ENCODE peak calls at places on chromosomes 3 and 15, in ten cellular contexts. One of them, this sample, is unnamed.

GRCh38 chr3:151630035-151630434 is 103.7 kb upstream of the AADACL2 start:
- DNase-seq in choroid plexus epithelial cell: peak; percentile 35
- DNase-seq in B cell: no peak
- DNase-seq in activated CD8-positive, alpha-beta T cell treated with anti-CD3 and anti-CD28 coated beads for 36 hours: no peak
- DNase-seq in uterus: no peak
- DNase-seq in upper lobe of left lung: no peak
- DNase-seq in IMR-90: no peak
- DNase-seq in endodermal cell: no peak
- DNase-seq in fibroblast of pulmonary artery: no peak
- DNase-seq in nephron progenitor cell: no peak
- DNase-seq in this sample: no peak

GRCh38 chr15:96093063-96093462 is 237.4 kb upstream of the NR2F2 start:
- DNase-seq in choroid plexus epithelial cell: peak; percentile 60
- DNase-seq in upper lobe of left lung: no peak
- DNase-seq in B cell: no peak
- DNase-seq in IMR-90: peak; percentile 40
- DNase-seq in activated CD8-positive, alpha-beta T cell treated with anti-CD3 and anti-CD28 coated beads for 36 hours: no peak
- DNase-seq in fibroblast of pulmonary artery: peak; percentile 14
- DNase-seq in uterus: no peak
- DNase-seq in nephron progenitor cell: no peak
- DNase-seq in endodermal cell: no peak
- DNase-seq in this sample: no peak

GRCh38 chr3:172461530-172462138 is 13.4 kb upstream of the GHSR start:
- DNase-seq in upper lobe of left lung: no peak
- DNase-seq in choroid plexus epithelial cell: peak; percentile 53
- DNase-seq in fibroblast of pulmonary artery: peak; percentile 50
- DNase-seq in uterus: no peak
- DNase-seq in endodermal cell: no peak
- DNase-seq in nephron progenitor cell: no peak
- DNase-seq in B cell: peak; percentile 45
- DNase-seq in activated CD8-positive, alpha-beta T cell treated with anti-CD3 and anti-CD28 coated beads for 36 hours: no peak
- DNase-seq in IMR-90: peak; percentile 10
- DNase-seq in this sample: peak; percentile 74

GRCh38 chr3:174101244-174101643 is 703.7 kb downstream of the NLGN1 start:
- DNase-seq in nephron progenitor cell: no peak
- DNase-seq in activated CD8-positive, alpha-beta T cell treated with anti-CD3 and anti-CD28 coated beads for 36 hours: no peak
- DNase-seq in fibroblast of pulmonary artery: no peak
- DNase-seq in B cell: no peak
- DNase-seq in choroid plexus epithelial cell: no peak
- DNase-seq in uterus: no peak
- DNase-seq in IMR-90: peak; percentile 69
- DNase-seq in endodermal cell: no peak
- DNase-seq in upper lobe of left lung: no peak
- DNase-seq in this sample: no peak

GRCh38 chr15:50848349-50848748 is 60.1 kb upstream of the AP4E1 start:
- DNase-seq in B cell: no peak
- DNase-seq in IMR-90: no peak
- DNase-seq in activated CD8-positive, alpha-beta T cell treated with anti-CD3 and anti-CD28 coated beads for 36 hours: no peak
- DNase-seq in nephron progenitor cell: no peak
- DNase-seq in fibroblast of pulmonary artery: no peak
- DNase-seq in choroid plexus epithelial cell: no peak
- DNase-seq in upper lobe of left lung: no peak
- DNase-seq in uterus: no peak
- DNase-seq in endodermal cell: no peak
- DNase-seq in this sample: no peak

GRCh38 chr15:79408041-79408440 is 24.1 kb upstream of the MINAR1 start:
- DNase-seq in activated CD8-positive, alpha-beta T cell treated with anti-CD3 and anti-CD28 coated beads for 36 hours: no peak
- DNase-seq in nephron progenitor cell: no peak
- DNase-seq in uterus: no peak
- DNase-seq in endodermal cell: no peak
- DNase-seq in upper lobe of left lung: no peak
- DNase-seq in B cell: no peak
- DNase-seq in choroid plexus epithelial cell: peak; percentile 67
- DNase-seq in IMR-90: no peak
- DNase-seq in fibroblast of pulmonary artery: peak; percentile 7
- DNase-seq in this sample: no peak

GRCh38 chr15:56759450-56759845 is 26.1 kb upstream of the ZNF280D start:
- DNase-seq in fibroblast of pulmonary artery: peak; percentile 93
- DNase-seq in uterus: peak; percentile 51
- DNase-seq in B cell: no peak
- DNase-seq in nephron progenitor cell: no peak
- DNase-seq in IMR-90: peak; percentile 98
- DNase-seq in choroid plexus epithelial cell: peak; percentile 97
- DNase-seq in activated CD8-positive, alpha-beta T cell treated with anti-CD3 and anti-CD28 coated beads for 36 hours: no peak
- DNase-seq in endodermal cell: no peak
- DNase-seq in upper lobe of left lung: peak; percentile 49
- DNase-seq in this sample: no peak

GRCh38 chr3:7461202-7461825 is 600.4 kb downstream of the GRM7 start:
- DNase-seq in fibroblast of pulmonary artery: no peak
- DNase-seq in IMR-90: no peak
- DNase-seq in upper lobe of left lung: no peak
- DNase-seq in endodermal cell: no peak
- DNase-seq in uterus: no peak
- DNase-seq in B cell: no peak
- DNase-seq in activated CD8-positive, alpha-beta T cell treated with anti-CD3 and anti-CD28 coated beads for 36 hours: no peak
- DNase-seq in nephron progenitor cell: no peak
- DNase-seq in choroid plexus epithelial cell: no peak
- DNase-seq in this sample: peak; percentile 6

GRCh38 chr3:177550667-177551066 is 353.4 kb upstream of the TBL1XR1 start:
- DNase-seq in nephron progenitor cell: no peak
- DNase-seq in IMR-90: no peak
- DNase-seq in activated CD8-positive, alpha-beta T cell treated with anti-CD3 and anti-CD28 coated beads for 36 hours: no peak
- DNase-seq in choroid plexus epithelial cell: no peak
- DNase-seq in uterus: no peak
- DNase-seq in upper lobe of left lung: no peak
- DNase-seq in endodermal cell: no peak
- DNase-seq in fibroblast of pulmonary artery: no peak
- DNase-seq in B cell: no peak
- DNase-seq in this sample: no peak

GRCh38 chr3:177552051-177552450 is 354.8 kb upstream of the TBL1XR1 start:
- DNase-seq in upper lobe of left lung: no peak
- DNase-seq in B cell: no peak
- DNase-seq in endodermal cell: no peak
- DNase-seq in choroid plexus epithelial cell: no peak
- DNase-seq in fibroblast of pulmonary artery: no peak
- DNase-seq in IMR-90: no peak
- DNase-seq in uterus: no peak
- DNase-seq in activated CD8-positive, alpha-beta T cell treated with anti-CD3 and anti-CD28 coated beads for 36 hours: no peak
- DNase-seq in nephron progenitor cell: no peak
- DNase-seq in this sample: no peak

GRCh38 chr3:177553012-177553411 is 355.7 kb upstream of the TBL1XR1 start:
- DNase-seq in uterus: no peak
- DNase-seq in upper lobe of left lung: no peak
- DNase-seq in activated CD8-positive, alpha-beta T cell treated with anti-CD3 and anti-CD28 coated beads for 36 hours: no peak
- DNase-seq in IMR-90: no peak
- DNase-seq in choroid plexus epithelial cell: no peak
- DNase-seq in endodermal cell: no peak
- DNase-seq in fibroblast of pulmonary artery: no peak
- DNase-seq in B cell: no peak
- DNase-seq in nephron progenitor cell: no peak
- DNase-seq in this sample: no peak

GRCh38 chr3:177553586-177553985 is 356.3 kb upstream of the TBL1XR1 start:
- DNase-seq in fibroblast of pulmonary artery: no peak
- DNase-seq in IMR-90: no peak
- DNase-seq in B cell: no peak
- DNase-seq in choroid plexus epithelial cell: no peak
- DNase-seq in uterus: no peak
- DNase-seq in nephron progenitor cell: no peak
- DNase-seq in upper lobe of left lung: no peak
- DNase-seq in endodermal cell: no peak
- DNase-seq in activated CD8-positive, alpha-beta T cell treated with anti-CD3 and anti-CD28 coated beads for 36 hours: no peak
- DNase-seq in this sample: no peak

DNA sequence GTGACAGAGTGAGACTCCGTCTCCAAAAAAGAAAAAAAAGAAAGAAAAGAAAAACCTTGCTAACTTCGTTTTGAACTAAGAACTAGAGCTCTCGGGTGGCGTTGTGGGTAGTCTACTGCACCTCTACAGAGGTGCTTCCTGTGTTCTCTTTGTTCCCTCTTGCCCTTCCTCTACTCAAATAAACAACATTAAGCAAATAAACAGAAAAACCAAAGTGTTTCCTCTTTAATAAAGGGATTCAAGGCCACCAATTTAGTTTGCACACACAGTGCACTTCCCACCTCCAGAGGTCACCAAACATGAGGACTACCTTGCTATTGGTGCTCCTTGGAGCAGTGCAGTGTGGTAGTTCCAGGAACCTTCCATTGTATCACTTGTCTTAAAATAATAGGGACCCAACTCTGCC is 354.2 kb upstream of the TBL1XR1 start:
- DNase-seq in nephron progenitor cell: no peak
- DNase-seq in IMR-90: no peak
- DNase-seq in fibroblast of pulmonary artery: no peak
- DNase-seq in upper lobe of left lung: no peak
- DNase-seq in endodermal cell: no peak
- DNase-seq in uterus: no peak
- DNase-seq in choroid plexus epithelial cell: no peak
- DNase-seq in B cell: no peak
- DNase-seq in activated CD8-positive, alpha-beta T cell treated with anti-CD3 and anti-CD28 coated beads for 36 hours: peak; percentile 22
- DNase-seq in this sample: no peak
- TF ChIP-seq CTCF in nephron progenitor cell: no peak
- TF ChIP-seq CTCF in IMR-90: no peak
- TF ChIP-seq CTCF in fibroblast of pulmonary artery: no peak
- TF ChIP-seq CTCF in upper lobe of left lung: no peak
- TF ChIP-seq CTCF in endodermal cell: peak; percentile 11
- TF ChIP-seq CTCF in uterus: no peak
- TF ChIP-seq CTCF in choroid plexus epithelial cell: no peak
- TF ChIP-seq CTCF in B cell: no peak
- TF ChIP-seq CTCF in activated CD8-positive, alpha-beta T cell treated with anti-CD3 and anti-CD28 coated beads for 36 hours: no peak
- TF ChIP-seq CTCF in this sample: peak; percentile 2

DNA sequence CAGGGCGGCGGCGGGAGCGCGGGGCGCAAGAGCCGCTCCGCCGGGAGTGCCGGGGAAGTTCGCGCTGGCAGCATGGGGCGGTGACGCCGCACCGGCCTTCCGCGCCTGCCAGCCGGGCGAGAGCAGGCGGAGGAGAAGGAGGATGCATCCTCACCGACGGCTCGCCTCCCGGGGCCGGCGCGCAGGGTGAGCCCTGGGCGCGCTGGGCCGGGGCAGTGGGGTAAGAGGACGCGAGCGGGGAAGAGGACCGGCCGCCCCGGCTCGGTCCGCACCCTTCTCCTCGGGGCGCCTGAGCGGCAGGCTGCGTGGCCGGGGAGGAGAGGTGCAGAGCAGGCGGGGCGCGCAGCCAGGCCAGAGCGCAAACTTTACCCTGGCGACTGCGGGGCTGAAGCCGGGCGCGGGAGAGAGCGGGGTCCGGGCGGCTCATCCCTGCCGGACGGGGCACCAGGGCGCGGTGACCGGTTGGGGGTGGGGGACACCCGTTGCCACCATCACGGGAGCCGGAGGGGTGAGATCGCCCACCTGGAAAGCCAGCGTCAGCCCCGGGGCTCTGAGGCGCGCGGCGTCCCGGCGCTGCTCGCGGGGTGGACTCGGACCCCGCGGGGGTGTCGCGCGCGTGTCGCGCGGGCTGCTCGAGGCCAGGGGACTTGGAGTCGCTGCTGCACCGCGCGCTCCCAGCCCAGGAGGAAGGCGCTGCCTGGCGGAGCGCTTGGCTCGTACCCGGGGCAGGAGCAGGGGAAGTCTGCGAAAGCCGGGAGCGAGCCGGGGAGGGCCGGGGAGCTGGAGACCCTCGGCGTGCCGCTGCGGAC is 541 bp downstream of the GABRA5 start:
- DNase-seq in choroid plexus epithelial cell: no peak
- DNase-seq in upper lobe of left lung: no peak
- DNase-seq in fibroblast of pulmonary artery: no peak
- DNase-seq in endodermal cell: peak; percentile 81
- DNase-seq in IMR-90: no peak
- DNase-seq in uterus: no peak
- DNase-seq in nephron progenitor cell: peak; percentile 51
- DNase-seq in B cell: no peak
- DNase-seq in activated CD8-positive, alpha-beta T cell treated with anti-CD3 and anti-CD28 coated beads for 36 hours: no peak
- DNase-seq in this sample: no peak
- TF ChIP-seq CTCF in choroid plexus epithelial cell: no peak
- TF ChIP-seq CTCF in upper lobe of left lung: no peak
- TF ChIP-seq CTCF in fibroblast of pulmonary artery: no peak
- TF ChIP-seq CTCF in endodermal cell: no peak
- TF ChIP-seq CTCF in IMR-90: no peak
- TF ChIP-seq CTCF in uterus: no peak
- TF ChIP-seq CTCF in nephron progenitor cell: no peak
- TF ChIP-seq CTCF in B cell: no peak
- TF ChIP-seq CTCF in activated CD8-positive, alpha-beta T cell treated with anti-CD3 and anti-CD28 coated beads for 36 hours: no peak
- TF ChIP-seq CTCF in this sample: no peak

GRCh38 chr3:114175204-114175987 is 3.5 kb downstream of the DRD3 start:
- DNase-seq in uterus: no peak
- DNase-seq in B cell: no peak
- DNase-seq in activated CD8-positive, alpha-beta T cell treated with anti-CD3 and anti-CD28 coated beads for 36 hours: no peak
- DNase-seq in upper lobe of left lung: no peak
- DNase-seq in endodermal cell: no peak
- DNase-seq in choroid plexus epithelial cell: no peak
- DNase-seq in fibroblast of pulmonary artery: no peak
- DNase-seq in IMR-90: no peak
- DNase-seq in nephron progenitor cell: no peak
- DNase-seq in this sample: no peak

GRCh38 chr3:114176487-114176886 is 2.4 kb downstream of the DRD3 start:
- DNase-seq in IMR-90: no peak
- DNase-seq in uterus: no peak
- DNase-seq in fibroblast of pulmonary artery: no peak
- DNase-seq in activated CD8-positive, alpha-beta T cell treated with anti-CD3 and anti-CD28 coated beads for 36 hours: no peak
- DNase-seq in endodermal cell: no peak
- DNase-seq in choroid plexus epithelial cell: no peak
- DNase-seq in B cell: no peak
- DNase-seq in nephron progenitor cell: no peak
- DNase-seq in upper lobe of left lung: no peak
- DNase-seq in this sample: no peak

GRCh38 chr3:114178770-114179368 is at the start of gene DRD3:
- DNase-seq in IMR-90: peak; percentile 44
- DNase-seq in endodermal cell: peak; percentile 88
- DNase-seq in B cell: no peak
- DNase-seq in activated CD8-positive, alpha-beta T cell treated with anti-CD3 and anti-CD28 coated beads for 36 hours: peak; percentile 41
- DNase-seq in uterus: no peak
- DNase-seq in fibroblast of pulmonary artery: peak; percentile 70
- DNase-seq in choroid plexus epithelial cell: peak; percentile 64
- DNase-seq in upper lobe of left lung: no peak
- DNase-seq in nephron progenitor cell: peak; percentile 75
- DNase-seq in this sample: no peak

GRCh38 chr3:114176890-114177289 is 2.0 kb downstream of the DRD3 start:
- DNase-seq in choroid plexus epithelial cell: no peak
- DNase-seq in IMR-90: no peak
- DNase-seq in nephron progenitor cell: no peak
- DNase-seq in uterus: no peak
- DNase-seq in endodermal cell: no peak
- DNase-seq in B cell: no peak
- DNase-seq in fibroblast of pulmonary artery: no peak
- DNase-seq in upper lobe of left lung: no peak
- DNase-seq in activated CD8-positive, alpha-beta T cell treated with anti-CD3 and anti-CD28 coated beads for 36 hours: no peak
- DNase-seq in this sample: no peak

DNA sequence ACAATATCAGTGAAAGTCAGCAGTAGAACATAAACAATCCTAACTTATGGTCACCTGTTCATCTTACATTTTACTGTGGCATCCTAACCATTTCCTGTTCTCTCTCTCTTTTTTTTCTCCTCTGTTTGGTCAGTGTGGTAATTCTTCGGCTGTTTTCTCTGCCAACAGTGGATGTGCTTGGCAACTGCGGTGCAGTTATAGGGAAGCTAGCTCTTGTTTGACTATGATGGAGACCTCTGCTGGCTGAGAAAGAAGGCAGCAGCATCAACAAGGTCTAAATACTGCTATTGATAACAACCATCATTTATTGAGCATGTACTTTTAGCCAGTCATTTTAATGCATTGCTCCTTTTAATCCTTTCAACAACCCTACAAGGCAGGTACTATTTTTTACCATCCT is 723 bp upstream of the DRD3 start:
- DNase-seq in IMR-90: peak; percentile 32
- DNase-seq in fibroblast of pulmonary artery: peak; percentile 55
- DNase-seq in upper lobe of left lung: no peak
- DNase-seq in choroid plexus epithelial cell: peak; percentile 71
- DNase-seq in B cell: no peak
- DNase-seq in nephron progenitor cell: no peak
- DNase-seq in uterus: no peak
- DNase-seq in activated CD8-positive, alpha-beta T cell treated with anti-CD3 and anti-CD28 coated beads for 36 hours: peak; percentile 13
- DNase-seq in endodermal cell: peak; percentile 55
- DNase-seq in this sample: no peak
- TF ChIP-seq CTCF in IMR-90: peak; percentile 31
- TF ChIP-seq CTCF in fibroblast of pulmonary artery: peak; percentile 48
- TF ChIP-seq CTCF in upper lobe of left lung: no peak
- TF ChIP-seq CTCF in choroid plexus epithelial cell: peak; percentile 66
- TF ChIP-seq CTCF in B cell: peak; percentile 40
- TF ChIP-seq CTCF in nephron progenitor cell: no peak
- TF ChIP-seq CTCF in uterus: no peak
- TF ChIP-seq CTCF in activated CD8-positive, alpha-beta T cell treated with anti-CD3 and anti-CD28 coated beads for 36 hours: peak; percentile 32
- TF ChIP-seq CTCF in endodermal cell: peak; percentile 70
- TF ChIP-seq CTCF in this sample: peak; percentile 16

GRCh38 chr3:44915702-44916438 is 41.5 kb downstream of the TGM4 start:
- DNase-seq in choroid plexus epithelial cell: peak; percentile 53
- DNase-seq in IMR-90: peak; percentile 25
- DNase-seq in B cell: no peak
- DNase-seq in upper lobe of left lung: no peak
- DNase-seq in fibroblast of pulmonary artery: peak; percentile 33
- DNase-seq in endodermal cell: peak; percentile 77
- DNase-seq in uterus: no peak
- DNase-seq in activated CD8-positive, alpha-beta T cell treated with anti-CD3 and anti-CD28 coated beads for 36 hours: no peak
- DNase-seq in nephron progenitor cell: no peak
- DNase-seq in this sample: no peak
- TF ChIP-seq CTCF in choroid plexus epithelial cell: peak; percentile 37
- TF ChIP-seq CTCF in IMR-90: peak; percentile 26
- TF ChIP-seq CTCF in B cell: no peak
- TF ChIP-seq CTCF in upper lobe of left lung: no peak
- TF ChIP-seq CTCF in fibroblast of pulmonary artery: peak; percentile 11
- TF ChIP-seq CTCF in endodermal cell: peak; percentile 63
- TF ChIP-seq CTCF in uterus: no peak
- TF ChIP-seq CTCF in activated CD8-positive, alpha-beta T cell treated with anti-CD3 and anti-CD28 coated beads for 36 hours: no peak
- TF ChIP-seq CTCF in nephron progenitor cell: no peak
- TF ChIP-seq CTCF in this sample: no peak

This sample was measured in GM13977.